ENCODE peak calls at places on chromosomes 13 and 19, in four cellular contexts. U is mesendoderm, V is psoas muscle, X is Peyer's patch. N is an unnamed sample.

GRCh38 chr13:95677564-95678386 is 836 bp downstream of the DNAJC3 start:
- DNase-seq in U (peak; percentile 31), V (no peak), X (peak; percentile 45), N (peak; percentile 33)

GRCh38 chr13:110815471-110816204 is 99.2 kb downstream of the ANKRD10 start:
- DNase-seq in X (no peak), U (no peak), V (no peak), N (no peak)

GRCh38 chr13:33483471-33483870 is 197.9 kb upstream of the STARD13 start:
- DNase-seq in X (no peak), V (no peak), U (no peak), N (no peak)

GRCh38 chr13:28049215-28049614 is 51.2 kb downstream of the FLT3 start:
- DNase-seq in X (no peak), V (no peak), U (no peak), N (no peak)

GRCh38 chr13:110664673-110665072 is 41.2 kb downstream of the CARS2 start:
- DNase-seq in V (no peak), U (no peak), X (no peak), N (no peak)

GRCh38 chr19:10155834-10156233 is 36.1 kb upstream of the EIF3G start:
- DNase-seq in U (no peak), X (no peak), V (no peak), N (no peak)

GRCh38 chr13:105597573-105597972 is 937.9 kb downstream of the EFNB2 start:
- DNase-seq in U (no peak), V (no peak), X (no peak), N (no peak)

GRCh38 chr19:3061214-3062161 is 807 bp downstream of the TLE5 start:
- DNase-seq in V (peak; percentile 67), X (peak; percentile 80), U (no peak), N (peak; percentile 96)

GRCh38 chr19:50649433-50650391 is at the start of gene C19orf81:
- DNase-seq in X (no peak), V (no peak), U (peak; percentile 95), N (no peak)

GRCh38 chr13:50909605-50910482 is at the start of gene RNASEH2B:
- DNase-seq in V (peak; percentile 73), X (peak; percentile 71), U (peak; percentile 83), N (peak; percentile 78)

GRCh38 chr19:48698046-48698445 is 2.3 kb downstream of the FUT2 start:
- DNase-seq in U (no peak), V (no peak), X (no peak), N (no peak)

GRCh38 chr19:37975596-37976515 is 68.8 kb downstream of the SIPA1L3 start:
- DNase-seq in X (no peak), U (no peak), V (no peak), N (no peak)

GRCh38 chr13:99386495-99386894 is 79.3 kb upstream of the GPR183 start:
- DNase-seq in U (peak; percentile 37), X (peak; percentile 11), V (no peak), N (no peak)

GRCh38 chr19:49680473-49681351 is 3.6 kb downstream of the PRMT1 start:
- DNase-seq in X (peak; percentile 81), V (peak; percentile 90), U (peak; percentile 96), N (peak; percentile 88)

GRCh38 chr13:103145476-103145875 is 79.3 kb upstream of the SLC10A2 start:
- DNase-seq in X (no peak), U (no peak), V (no peak), N (no peak)

GRCh38 chr13:99979453-99980200 is 2.0 kb upstream of the ZIC2 start:
- DNase-seq in X (no peak), V (no peak), U (peak; percentile 92), N (no peak)

GRCh38 chr19:2417881-2418406 is 9.4 kb downstream of the TIMM13 start:
- DNase-seq in V (no peak), X (no peak), U (no peak), N (no peak)

GRCh38 chr13:64223016-64223415 is 2807.4 kb upstream of the PCDH20 start:
- DNase-seq in U (no peak), X (no peak), V (no peak), N (no peak)

GRCh38 chr13:105255472-105255871 is 1280.0 kb downstream of the EFNB2 start:
- DNase-seq in U (no peak), X (no peak), V (no peak), N (no peak)

GRCh38 chr19:37999309-38000213 is 92.6 kb downstream of the SIPA1L3 start:
- DNase-seq in U (no peak), V (peak; percentile 79), X (no peak), N (no peak)

GRCh38 chr13:110372676-110373075 is 65.6 kb downstream of the COL4A2 start:
- DNase-seq in V (no peak), U (no peak), X (no peak), N (no peak)

GRCh38 chr13:39394811-39395685 is 207.9 kb downstream of the LHFPL6 start:
- DNase-seq in U (peak; percentile 81), V (no peak), X (no peak), N (no peak)

GRCh38 chr19:38736036-38736412 is 8.2 kb downstream of the CAPN12 start:
- DNase-seq in X (peak; percentile 63), V (no peak), U (peak; percentile 61), N (peak; percentile 53)

GRCh38 chr13:112968910-112969691 is at the start of gene MCF2L:
- DNase-seq in X (peak; percentile 48), V (no peak), U (peak; percentile 74), N (peak; percentile 71)

DNA sequence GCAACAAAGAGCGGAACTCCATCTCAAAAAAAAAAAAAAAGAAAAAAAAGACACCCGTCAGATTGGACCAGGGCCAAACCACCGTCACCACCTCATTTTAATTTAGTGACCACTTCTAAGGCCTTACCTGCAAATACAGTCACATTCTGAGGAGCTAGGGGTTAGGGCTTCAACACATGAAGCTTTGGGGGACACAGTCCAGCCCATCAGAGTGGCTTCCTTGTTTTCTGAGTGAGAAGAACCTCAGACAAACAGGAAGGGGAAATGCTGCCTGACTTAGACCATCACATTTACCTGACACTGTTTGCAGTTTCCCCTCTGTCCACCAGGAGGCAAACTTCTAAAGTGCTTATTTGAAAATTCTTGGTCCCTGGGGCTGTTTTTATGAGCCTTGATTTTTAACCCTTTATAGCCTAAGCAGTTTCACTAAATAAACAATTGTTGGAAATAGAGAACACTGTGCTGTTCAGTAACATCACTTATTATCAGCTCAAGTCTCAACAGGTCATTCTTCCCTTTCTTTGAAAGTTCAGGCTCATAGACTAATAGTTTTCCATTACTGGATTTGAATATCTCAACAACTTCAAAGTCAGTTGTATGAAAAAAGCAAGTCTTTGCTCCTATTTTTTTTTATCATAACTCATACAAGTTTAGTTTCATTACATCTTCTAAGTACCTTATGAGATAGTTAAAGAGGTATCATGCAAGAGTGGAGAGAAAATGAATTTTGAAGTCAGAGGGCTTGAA is 74.9 kb upstream of the WASF3 start:
- DNase-seq in V (no peak), U (peak; percentile 89), X (peak; percentile 61), N (peak; percentile 61)
- H3K4me3 ChIP-seq in V (no peak overlapping the region), U (no peak overlapping the region), X (no peak overlapping the region), N (peak overlapping the region; percentile 5)

DNA sequence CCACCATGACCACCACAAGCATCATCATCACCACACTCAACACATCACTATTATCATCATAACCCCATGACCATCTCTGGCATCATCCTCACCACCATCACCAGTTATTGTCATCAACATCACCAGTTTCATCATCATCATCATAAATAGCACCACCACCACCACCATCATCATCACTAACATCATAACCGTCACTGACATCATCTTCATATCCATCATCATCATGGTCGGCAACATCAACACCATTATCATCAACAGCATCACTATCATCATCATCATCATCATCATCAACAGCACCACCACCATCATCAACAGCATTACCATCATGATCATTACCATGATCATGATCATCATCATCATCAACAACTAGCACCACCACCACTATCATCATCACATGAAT is 67.2 kb downstream of the MBD3L1 start:
- DNase-seq in U (no peak), X (no peak), V (no peak), N (no peak)
- H3K36me3 ChIP-seq in U (no peaks in the 10 kb centered on the region), X (no peaks in the 10 kb centered on the region), V (no peaks in the 10 kb centered on the region), N (no peaks in the 10 kb centered on the region)

DNA sequence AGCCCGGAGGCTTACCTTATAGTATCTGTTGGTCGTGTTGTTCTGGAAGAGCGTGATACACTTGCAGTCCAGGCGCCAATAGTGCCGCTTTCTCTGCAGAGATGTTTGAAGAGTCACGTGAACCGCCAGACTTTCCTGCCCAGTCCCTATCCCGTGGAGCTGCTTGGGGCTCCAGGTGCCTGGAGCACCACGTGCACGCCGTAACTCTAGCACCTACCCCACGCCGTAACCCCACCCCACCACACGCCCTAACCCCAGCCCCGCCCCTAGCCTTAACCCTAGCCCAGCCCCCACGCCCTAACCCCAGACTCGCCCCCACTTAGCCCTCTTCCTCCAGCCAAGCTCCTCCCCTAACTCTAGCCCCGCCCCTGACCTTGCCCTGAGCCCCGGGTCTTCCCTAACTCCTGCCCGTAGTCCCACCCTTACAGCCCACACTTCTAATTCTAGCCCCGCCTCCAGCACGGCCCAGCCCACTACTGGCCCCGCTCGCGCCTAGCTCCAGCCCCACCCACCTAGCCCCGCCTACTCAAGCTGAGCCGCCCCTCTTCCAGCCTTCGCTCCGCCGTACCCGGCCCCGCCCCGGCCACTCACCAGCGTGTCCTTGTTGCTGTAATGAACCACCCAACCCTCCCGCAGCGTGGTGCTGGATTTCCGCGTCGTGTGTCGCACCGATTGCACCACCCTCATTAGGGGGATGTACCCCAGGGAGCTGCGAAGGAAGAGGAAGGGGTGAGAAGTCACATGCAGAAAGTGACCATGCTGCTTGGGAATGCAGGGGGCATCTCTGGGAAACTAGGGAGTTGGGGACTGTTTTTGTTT is 19.6 kb downstream of the PRKD2 start:
- DNase-seq in V (peak; percentile 90), U (peak; percentile 98), X (peak; percentile 31), N (no peak)
- H3K4me3 ChIP-seq in V (peak overlapping the region; percentile 38), U (no peak overlapping the region), X (no peak overlapping the region), N (no peak overlapping the region)

GRCh38 chr19:6225232-6225635 is 54.5 kb downstream of the MLLT1 start:
- DNase-seq in X (no peak), V (no peak), U (no peak), N (no peak)
- H3K36me3 ChIP-seq in X (peaks cover 63% of the 10 kb centered on the region), V (peaks cover 36% of the 10 kb centered on the region), U (peaks cover 4% of the 10 kb centered on the region), N (peaks cover 33% of the 10 kb centered on the region)

GRCh38 chr13:48891586-48891985 is 84.1 kb upstream of the FNDC3A start:
- DNase-seq in V (no peak), X (no peak), U (no peak), N (no peak)
- H3K4me3 ChIP-seq in V (no peak overlapping the region), X (no peak overlapping the region), U (no peak overlapping the region), N (no peak overlapping the region)